ENCODE peak calls at places on chromosomes 7 and 10, in six cellular contexts. A, O, N, H, L and B are unnamed samples.

GRCh38 chr7:665251-665650 is 61.2 kb upstream of the DNAAF5 start:
- DNase-seq in A (no peak), O (no peak), N (no peak), H (no peak), L (no peak), B (no peak)

GRCh38 chr10:68135362-68135761 is 26.1 kb downstream of the MYPN start:
- DNase-seq in A (no peak), O (no peak), N (no peak), H (no peak), L (no peak), B (no peak)

GRCh38 chr10:79380918-79381775 is 33.9 kb downstream of the PPIF start:
- DNase-seq in A (no peak), O (no peak), N (no peak), H (no peak), L (no peak), B (no peak)

GRCh38 chr10:126841341-126841902 is 63.8 kb upstream of the DOCK1 start:
- DNase-seq in A (no peak), O (no peak), N (no peak), H (no peak), L (no peak), B (no peak)

GRCh38 chr10:63554666-63555065 is 33.5 kb downstream of the REEP3 start:
- DNase-seq in A (no peak), O (peak; percentile 11), N (no peak), H (no peak), L (no peak), B (peak; percentile 63)

GRCh38 chr10:94000638-94001420 is 7.1 kb downstream of the PLCE1 start:
- DNase-seq in A (no peak), O (no peak), N (no peak), H (no peak), L (no peak), B (no peak)

GRCh38 chr7:106629521-106629920 is 31.4 kb downstream of the CCDC71L start:
- DNase-seq in A (no peak), O (no peak), N (no peak), H (no peak), L (no peak), B (no peak)

GRCh38 chr10:2963889-2964631 is 103.3 kb upstream of the PFKP start:
- DNase-seq in A (no peak), O (no peak), N (no peak), H (no peak), L (no peak), B (no peak)

GRCh38 chr7:21603972-21604749 is 61.3 kb downstream of the DNAH11 start:
- DNase-seq in A (no peak), O (no peak), N (no peak), H (no peak), L (no peak), B (no peak)

GRCh38 chr7:34787586-34787985 is 129.6 kb downstream of the NPSR1 start:
- DNase-seq in A (no peak), O (no peak), N (no peak), H (no peak), L (no peak), B (no peak)

GRCh38 chr7:151051108-151051507 is 2.8 kb downstream of the ASIC3 start:
- DNase-seq in A (no peak), O (no peak), N (no peak), H (peak; percentile 88), L (no peak), B (no peak)

GRCh38 chr10:104559935-104560334 is 81.2 kb upstream of the SORCS3 start:
- DNase-seq in A (no peak), O (no peak), N (no peak), H (no peak), L (no peak), B (no peak)

GRCh38 chr7:74101061-74101681 is 17.6 kb downstream of the LIMK1 start:
- DNase-seq in A (no peak), O (no peak), N (no peak), H (no peak), L (no peak), B (no peak)

GRCh38 chr10:95266674-95267095 is 24.1 kb downstream of the PDLIM1 start:
- DNase-seq in A (no peak), O (no peak), N (no peak), H (no peak), L (no peak), B (no peak)